ENCODE peak calls at places on chromosome 20, in four cellular contexts. E is fibroblast of lung, V is neuronal stem cell, X is trophoblast cell. P is an unnamed sample.

GRCh38 chr20:37538003-37538402 is 10.3 kb upstream of the BLCAP start:
- DNase-seq in E (peak; percentile 49), V (no peak), X (peak; percentile 66), P (no peak)

GRCh38 chr20:4412216-4412615 is 309.5 kb upstream of the PRND start:
- DNase-seq in E (no peak), V (no peak), X (peak; percentile 55), P (no peak)

GRCh38 chr20:22577515-22578220 is 6.7 kb downstream of the FOXA2 start:
- DNase-seq in E (no peak), V (no peak), X (no peak), P (no peak)

GRCh38 chr20:36175016-36175415 is 20.5 kb downstream of the EPB41L1 start:
- DNase-seq in E (peak; percentile 34), V (no peak), X (no peak), P (no peak)

GRCh38 chr20:38997622-38998021 is 35.5 kb downstream of the DHX35 start:
- DNase-seq in E (no peak), V (no peak), X (no peak), P (peak; percentile 79)

GRCh38 chr20:3814928-3815495 is 5.3 kb upstream of the AP5S1 start:
- DNase-seq in E (no peak), V (no peak), X (no peak), P (no peak)

GRCh38 chr20:20184711-20185110 is 132.4 kb downstream of the CFAP61 start:
- DNase-seq in E (no peak), V (no peak), X (peak; percentile 21), P (no peak)

GRCh38 chr20:2006452-2007381 is 12.9 kb upstream of the PDYN start:
- DNase-seq in E (peak; percentile 51), V (peak; percentile 61), X (peak; percentile 88), P (peak; percentile 78)

GRCh38 chr20:5128886-5129285 is 2.1 kb downstream of the CDS2 start:
- DNase-seq in E (no peak), V (no peak), X (no peak), P (no peak)

GRCh38 chr20:22921595-22922421 is 113.3 kb upstream of the SSTR4 start:
- DNase-seq in E (peak; percentile 77), V (no peak), X (peak; percentile 88), P (no peak)

GRCh38 chr20:63782051-63782471 is 42.5 kb downstream of the SLC2A4RG start:
- DNase-seq in E (no peak), V (no peak), X (peak; percentile 41), P (peak; percentile 79)

GRCh38 chr20:62117362-62117646 is 5.0 kb upstream of the LSM14B start:
- DNase-seq in E (no peak), V (no peak), X (no peak), P (no peak)

GRCh38 chr20:3935295-3935955 is 46.2 kb downstream of the PANK2 start:
- DNase-seq in E (peak; percentile 34), V (no peak), X (no peak), P (no peak)

GRCh38 chr20:14865169-14865568 is 527.8 kb upstream of the FLRT3 start:
- DNase-seq in E (no peak), V (no peak), X (no peak), P (no peak)

GRCh38 chr20:59017493-59018231 is 1.6 kb upstream of the TUBB1 start:
- DNase-seq in E (no peak), V (no peak), X (no peak), P (no peak)

GRCh38 chr20:64189986-64190385 is 25.7 kb downstream of the MYT1 start:
- DNase-seq in E (no peak), V (no peak), X (no peak), P (no peak)

GRCh38 chr20:38109657-38110524 is 55.2 kb downstream of the TGM2 start:
- DNase-seq in E (peak; percentile 96), V (no peak), X (peak; percentile 84), P (no peak)

GRCh38 chr20:48164034-48164433 is 378.8 kb upstream of the SULF2 start:
- DNase-seq in E (no peak), V (no peak), X (no peak), P (no peak)

GRCh38 chr20:3406481-3407425 is 716 bp downstream of the DNAAF9 start:
- DNase-seq in E (peak; percentile 48), V (peak; percentile 35), X (peak; percentile 62), P (no peak)

GRCh38 chr20:4445331-4445730 is 276.4 kb upstream of the PRND start:
- DNase-seq in E (no peak), V (no peak), X (no peak), P (no peak)

GRCh38 chr20:37915800-37916570 is 13.1 kb downstream of the VSTM2L start:
- DNase-seq in E (no peak), V (no peak), X (no peak), P (no peak)

GRCh38 chr20:7240490-7240889 is 473.0 kb downstream of the BMP2 start:
- DNase-seq in E (no peak), V (no peak), X (no peak), P (no peak)

GRCh38 chr20:50583422-50584150 is 73.4 kb downstream of the PTPN1 start:
- DNase-seq in E (no peak), V (no peak), X (no peak), P (no peak)

GRCh38 chr20:62952373-62953166 is at the start of gene SLC17A9:
- DNase-seq in E (peak; percentile 25), V (no peak), X (peak; percentile 35), P (peak; percentile 94)

GRCh38 chr20:57020364-57020763 is 246.1 kb downstream of the BMP7 start:
- DNase-seq in E (no peak), V (no peak), X (no peak), P (no peak)

GRCh38 chr20:63740070-63740500 is 509 bp downstream of the SLC2A4RG start:
- DNase-seq in E (peak; percentile 37), V (peak; percentile 59), X (peak; percentile 29), P (peak; percentile 59)

GRCh38 chr20:43961116-43961515 is 46.5 kb downstream of the TOX2 start:
- DNase-seq in E (no peak), V (no peak), X (no peak), P (no peak)

GRCh38 chr20:62824476-62825287 is 7.8 kb downstream of the COL9A3 start:
- DNase-seq in E (peak; percentile 32), V (no peak), X (no peak), P (peak; percentile 87)

GRCh38 chr20:44026932-44027685 is 112.5 kb downstream of the TOX2 start:
- DNase-seq in E (no peak), V (no peak), X (no peak), P (no peak)

GRCh38 chr20:9112541-9113515 is 43.9 kb downstream of the PLCB4 start:
- DNase-seq in E (peak; percentile 71), V (no peak), X (no peak), P (no peak)

GRCh38 chr20:6588296-6588695 is 179.2 kb upstream of the BMP2 start:
- DNase-seq in E (peak; percentile 42), V (no peak), X (no peak), P (no peak)

GRCh38 chr20:62022575-62023139 is 43.0 kb downstream of the TAF4 start:
- DNase-seq in E (no peak), V (no peak), X (no peak), P (no peak)

GRCh38 chr20:35135867-35136586 is 11.1 kb downstream of the EDEM2 start:
- DNase-seq in E (peak; percentile 71), V (no peak), X (peak; percentile 33), P (no peak)

GRCh38 chr20:59165794-59166709 is 2.4 kb downstream of the ZNF831 start:
- DNase-seq in E (no peak), V (no peak), X (no peak), P (no peak)

GRCh38 chr20:36344517-36345132 is 38.5 kb downstream of the DLGAP4 start:
- DNase-seq in E (peak; percentile 54), V (peak; percentile 81), X (peak; percentile 85), P (peak; percentile 69)

GRCh38 chr20:36997121-36997520 is 45.6 kb upstream of the SAMHD1 start:
- DNase-seq in E (no peak), V (no peak), X (no peak), P (no peak)

GRCh38 chr20:3652646-3653596 is 10.3 kb downstream of the GFRA4 start:
- DNase-seq in E (no peak), V (no peak), X (no peak), P (no peak)

DNA sequence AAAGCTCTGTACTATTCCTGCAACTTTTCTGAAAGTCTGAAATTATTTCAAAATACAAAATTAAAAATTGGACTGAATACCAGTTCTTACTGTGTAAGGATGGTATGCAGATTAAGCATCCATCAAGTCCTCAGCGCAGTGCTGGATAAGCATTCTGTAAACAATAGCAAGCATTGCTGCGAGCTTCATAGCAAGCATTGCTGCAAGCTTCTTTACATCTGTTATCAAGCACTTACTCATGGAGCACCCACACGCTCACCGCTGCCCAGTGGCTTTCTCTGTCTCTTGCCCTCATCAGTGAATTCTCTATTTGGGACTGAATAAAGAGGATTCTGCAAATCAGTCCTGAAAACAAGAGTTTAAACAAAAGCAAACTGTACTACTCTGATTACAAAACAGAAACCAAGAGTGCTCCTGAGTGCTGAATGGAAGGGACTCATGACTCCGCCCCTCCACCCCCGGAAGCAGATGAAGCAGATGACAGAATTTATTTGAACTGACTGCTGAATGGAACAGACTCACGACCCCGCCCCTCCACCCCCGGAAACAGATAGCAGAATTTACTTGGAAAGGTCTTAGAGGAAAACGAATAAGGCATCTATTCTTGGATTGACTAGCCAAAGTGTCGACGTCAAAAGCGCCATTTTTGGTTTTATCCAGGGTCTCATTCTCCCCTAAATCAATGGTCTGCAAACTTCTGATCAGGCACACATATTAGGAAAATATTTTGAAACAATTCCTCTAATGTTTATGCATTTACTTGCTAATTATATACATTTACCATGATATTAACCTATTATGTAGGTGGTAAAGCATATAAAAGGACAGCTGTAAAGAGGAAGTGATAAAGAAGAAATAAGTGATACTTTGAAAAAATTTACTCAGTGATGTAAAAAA is 22.1 kb upstream of the EYA2 start:
- DNase-seq in E (peak; percentile 42), V (no peak), X (peak; percentile 63), P (no peak)
- H3K4me3 ChIP-seq in E (peak overlapping the region; percentile 23), V (no peak overlapping the region), X (no peak overlapping the region), P (no peak overlapping the region)

DNA sequence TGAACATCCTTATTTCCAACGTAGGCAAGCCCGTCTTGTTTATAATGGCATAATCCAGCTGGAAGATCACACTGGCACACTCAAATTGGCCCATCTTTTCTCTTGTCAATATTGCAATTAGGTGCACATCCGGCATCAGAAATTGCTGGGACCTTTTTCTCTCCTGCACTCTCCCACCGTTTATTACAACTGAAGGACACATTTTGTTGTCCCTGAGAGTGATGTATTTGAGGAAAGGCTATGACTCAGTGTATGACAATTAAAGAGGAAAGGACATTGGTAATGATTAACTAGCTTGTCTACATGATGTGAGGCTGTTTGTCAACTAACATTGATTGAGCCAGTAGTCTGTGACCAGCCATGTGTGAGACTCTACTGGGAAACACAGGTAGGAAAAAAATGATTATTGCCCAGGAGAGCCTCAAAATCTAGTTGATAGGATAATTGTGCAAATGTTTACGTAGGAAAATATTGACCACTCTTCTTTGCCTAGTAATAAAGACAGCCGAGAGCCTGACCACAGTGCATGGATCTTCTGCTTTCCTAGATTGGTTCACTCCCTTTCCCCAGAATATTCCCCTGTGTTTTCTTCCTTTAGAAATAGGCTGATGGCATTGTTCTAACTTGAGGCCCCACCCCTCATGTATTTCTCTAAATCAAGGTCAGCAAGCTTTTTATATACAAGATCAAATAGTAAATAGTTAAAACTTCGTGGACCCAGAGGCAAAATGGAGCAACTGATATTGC is 230.0 kb upstream of the BTBD3 start:
- DNase-seq in E (no peak), V (no peak), X (no peak), P (no peak)
- H2AFZ ChIP-seq in E (no peak overlapping the region), V (peak overlapping the region; percentile 80), X (no peak overlapping the region), P (no peak overlapping the region)

DNA sequence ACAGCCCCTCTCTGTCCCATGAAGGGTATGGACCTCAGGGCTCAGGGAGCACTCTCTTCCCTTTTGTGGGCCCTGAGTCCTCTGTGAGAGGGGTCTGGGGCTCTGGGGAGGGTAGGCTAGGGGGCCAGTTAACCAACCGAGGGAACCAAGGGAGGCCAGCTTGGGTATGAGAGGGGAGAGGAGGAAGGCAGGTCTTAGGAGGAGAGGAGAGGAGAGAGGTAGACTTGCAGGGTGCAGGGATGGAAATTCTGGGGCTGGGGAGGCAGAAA is 720 bp downstream of the DUSP15 start:
- DNase-seq in E (no peak), V (no peak), X (no peak), P (no peak)
- H3K9ac ChIP-seq in E (no peak overlapping the region), V (peak overlapping the region; percentile 94), X (no peak overlapping the region), P (no peak overlapping the region)

GRCh38 chr20:54234991-54235390 is 27.1 kb downstream of the PFDN4 start:
- DNase-seq in E (no peak), V (no peak), X (peak; percentile 28), P (no peak)
- H3K4me3 ChIP-seq in E (no peak overlapping the region), V (no peak overlapping the region), X (no peak overlapping the region), P (no peak overlapping the region)